ENCODE peak calls at places on chromosomes 4 and X, in ten cellular contexts. P is WERI-Rb-1, A is brain microvascular endothelial cell, T is GM23248, K is Panc1, I is posterior cingulate gyrus, O is EL, J is 8988T, N is small intestine, Z is RCC 7860. Y is an unnamed sample.

GRCh38 chr4:151250706-151251105 is 26.3 kb upstream of the PRSS48 start:
- DNase-seq in T (no peak), A (no peak), P (no peak), O (no peak), J (no peak), I (no peak), N (no peak), Z (no peak), K (no peak), Y (no peak)

GRCh38 chr4:101528526-101528925 is 181.2 kb upstream of the PPP3CA start:
- DNase-seq in N (no peak), K (no peak), I (no peak), T (no peak), A (no peak), Z (no peak), P (no peak), O (no peak), J (no peak), Y (no peak)

GRCh38 chrX:16646366-16647168 is 3.4 kb upstream of the S100G start:
- DNase-seq in I (no peak), T (no peak), Z (no peak), A (no peak), P (no peak), O (no peak), N (peak), J (no peak), K (no peak), Y (no peak)

GRCh38 chr4:86909540-86909939 is 17.3 kb upstream of the C4orf36 start:
- DNase-seq in J (no peak), A (no peak), P (no peak), N (no peak), O (no peak), I (no peak), Z (no peak), K (no peak), T (no peak), Y (no peak)

GRCh38 chr4:86891785-86892638 is at the start of gene C4orf36:
- DNase-seq in T (peak), P (peak), O (peak), N (peak), Z (peak), J (peak), I (peak), K (no peak), A (peak), Y (peak)

GRCh38 chr4:149708513-149709175 is 107.0 kb downstream of the IQCM start:
- DNase-seq in K (no peak), O (peak), P (no peak), A (no peak), J (no peak), Z (no peak), T (peak), I (no peak), N (peak), Y (no peak)

GRCh38 chr4:140675599-140676231 is 80.5 kb downstream of the TBC1D9 start:
- DNase-seq in O (peak), P (no peak), T (peak), A (peak), K (no peak), N (no peak), Z (peak), J (no peak), I (no peak), Y (no peak)

GRCh38 chrX:24515447-24515846 is 50.4 kb downstream of the PDK3 start:
- DNase-seq in J (no peak), A (peak), Z (no peak), O (no peak), P (no peak), K (no peak), T (no peak), I (no peak), N (no peak), Y (peak)

GRCh38 chrX:39759526-39760224 is 338.1 kb downstream of the BCOR start:
- DNase-seq in A (peak), N (no peak), K (no peak), Z (no peak), P (no peak), O (peak), J (peak), T (peak), I (no peak), Y (peak)

GRCh38 chrX:84907324-84907946 is 96.2 kb upstream of the APOOL start:
- DNase-seq in K (no peak), I (no peak), A (no peak), O (peak), T (peak), N (no peak), P (no peak), Z (no peak), J (no peak), Y (peak)

GRCh38 chr4:120839624-120839973 is 82.9 kb downstream of the PRDM5 start:
- DNase-seq in O (no peak), J (no peak), T (no peak), Z (no peak), P (no peak), K (no peak), A (no peak), N (no peak), I (no peak), Y (no peak)

GRCh38 chr4:8257854-8258253 is 11.7 kb upstream of the HTRA3 start:
- DNase-seq in A (no peak), I (no peak), P (no peak), Z (no peak), J (no peak), T (no peak), N (no peak), O (no peak), K (no peak), Y (no peak)

GRCh38 chr4:78079701-78080430 is 22.7 kb downstream of the FRAS1 start:
- DNase-seq in O (no peak), T (no peak), J (no peak), P (peak), K (no peak), Z (no peak), N (peak), I (no peak), A (no peak), Y (no peak)

GRCh38 chr4:48290146-48290772 is 20.6 kb upstream of the TEC start:
- DNase-seq in I (no peak), T (peak), A (peak), N (peak), P (peak), Z (peak), K (no peak), J (peak), O (peak), Y (peak)

GRCh38 chrX:46574337-46574940 is 874 bp downstream of the CHST7 start:
- DNase-seq in J (no peak), Z (no peak), I (no peak), P (peak), A (no peak), T (peak), K (no peak), N (no peak), O (peak), Y (no peak)

GRCh38 chrX:110786486-110786885 is 9.1 kb downstream of the CHRDL1 start:
- DNase-seq in A (no peak), T (no peak), Z (peak), K (no peak), N (no peak), J (no peak), O (peak), I (no peak), P (no peak), Y (peak)

GRCh38 chrX:72620550-72621145 is 48.0 kb upstream of the HDAC8 start:
- DNase-seq in I (no peak), O (peak), Z (peak), J (no peak), N (peak), A (peak), P (no peak), K (peak), T (peak), Y (peak)

GRCh38 chr4:26413595-26413994 is 76.7 kb downstream of the CCKAR start:
- DNase-seq in I (no peak), T (no peak), A (no peak), N (no peak), O (no peak), P (no peak), Z (no peak), K (no peak), J (no peak), Y (no peak)

GRCh38 chr4:28600958-28601357 is 1740.3 kb downstream of the STIM2 start:
- DNase-seq in I (no peak), T (no peak), N (no peak), O (no peak), J (no peak), Z (no peak), A (no peak), P (no peak), K (no peak), Y (no peak)

GRCh38 chr4:87932718-87933136 is 42.8 kb upstream of the SPP1 start:
- DNase-seq in Z (no peak), J (no peak), P (no peak), A (no peak), I (no peak), T (no peak), O (no peak), N (no peak), K (no peak), Y (no peak)

GRCh38 chr4:181018472-181018871 is 1224.7 kb upstream of the TENM3 start:
- DNase-seq in Z (no peak), A (no peak), J (no peak), N (no peak), P (no peak), I (no peak), T (no peak), K (no peak), O (no peak), Y (no peak)

GRCh38 chr4:84502955-84503373 is 3.9 kb upstream of the NKX6-1 start:
- DNase-seq in A (no peak), K (no peak), J (no peak), T (no peak), Z (no peak), O (no peak), I (no peak), N (no peak), P (no peak), Y (no peak)

GRCh38 chr4:15002659-15003440 is 569 bp downstream of the CPEB2 start:
- DNase-seq in N (peak), A (peak), P (peak), I (peak), O (peak), T (peak), J (peak), K (no peak), Z (peak), Y (peak)

GRCh38 chr4:117700111-117700892 is 334.0 kb upstream of the NDST3 start:
- DNase-seq in N (no peak), J (no peak), Z (no peak), I (no peak), A (no peak), O (no peak), P (no peak), K (peak), T (no peak), Y (peak)

GRCh38 chr4:164056426-164057142 is 562.1 kb downstream of the TMA16 start:
- DNase-seq in J (no peak), T (no peak), I (no peak), P (no peak), A (no peak), O (no peak), N (no peak), Z (no peak), K (no peak), Y (no peak)

GRCh38 chr4:58247792-58248191 is 1137.6 kb upstream of the IGFBP7 start:
- DNase-seq in T (no peak), N (no peak), A (no peak), O (no peak), P (peak), I (no peak), K (no peak), Z (no peak), J (no peak), Y (peak)

Y was measured in ACHN.